ENCODE peak calls at places on chromosomes 12 and 14, in five cellular contexts. S, P, R, B and V are unnamed samples.

GRCh38 chr14:34983148-34983760 is 462 bp downstream of the SRP54 start:
- DNase-seq in S (no peak), R (no peak), B (no peak), P (no peak), V (no peak)

GRCh38 chr12:46915861-46916260 is 90.1 kb upstream of the SLC38A4 start:
- DNase-seq in S (no peak), P (no peak), B (no peak), R (no peak), V (no peak)

GRCh38 chr12:6960291-6961277 is 9.4 kb downstream of the PTPN6 start:
- DNase-seq in P (no peak), S (no peak), R (no peak), B (no peak), V (no peak)

GRCh38 chr14:105286759-105287144 is 14.0 kb downstream of the BRF1 start:
- DNase-seq in P (no peak), S (no peak), R (no peak), B (no peak), V (no peak)

GRCh38 chr12:69341328-69341727 is 6.9 kb upstream of the LYZ start:
- DNase-seq in S (no peak), P (no peak), R (no peak), B (peak; percentile 18), V (no peak)

GRCh38 chr12:51393676-51394545 is 2.7 kb upstream of the GALNT6 start:
- DNase-seq in R (no peak), B (no peak), S (no peak), P (no peak), V (no peak)

GRCh38 chr14:90632868-90633267 is 183.4 kb downstream of the TTC7B start:
- DNase-seq in R (no peak), S (no peak), P (no peak), B (no peak), V (no peak)

GRCh38 chr12:6141048-6141447 is 16.6 kb upstream of the VWF start:
- DNase-seq in P (no peak), R (no peak), B (no peak), S (no peak), V (no peak)

GRCh38 chr12:24109381-24110039 is 160.0 kb upstream of the SOX5 start:
- DNase-seq in R (peak; percentile 17), B (peak; percentile 13), P (no peak), S (peak; percentile 48), V (peak; percentile 37)

GRCh38 chr12:58528266-58528665 is 392.0 kb downstream of the LRIG3 start:
- DNase-seq in S (no peak), P (no peak), B (no peak), R (no peak), V (no peak)

GRCh38 chr14:101028971-101029667 is 125.6 kb upstream of the RTL1 start:
- DNase-seq in R (no peak), B (no peak), P (no peak), S (no peak), V (no peak)

GRCh38 chr12:12735301-12735700 is 18.1 kb downstream of the CDKN1B start:
- DNase-seq in P (no peak), B (no peak), S (no peak), R (no peak), V (no peak)

DNA sequence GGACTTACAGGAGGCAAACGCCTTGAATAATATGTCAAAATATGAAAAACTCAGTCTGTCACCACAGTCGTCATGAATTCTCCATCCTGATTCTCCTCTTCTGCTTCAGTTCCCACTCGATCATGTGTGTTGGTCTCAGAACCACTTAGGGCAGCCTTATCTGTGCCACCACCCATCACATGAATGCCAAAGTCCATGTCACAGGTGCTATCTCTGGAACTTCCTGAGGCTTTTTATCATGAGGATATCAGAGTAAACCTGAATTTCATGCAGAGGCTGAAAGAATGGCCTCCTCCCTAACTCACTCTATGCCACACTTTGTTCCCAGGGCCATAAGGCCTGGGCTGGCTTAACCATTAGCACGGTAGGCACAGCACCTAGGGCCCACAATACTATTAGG is 28.8 kb upstream of the MAP3K9 start:
- DNase-seq in P (no peak), B (no peak), S (no peak), R (no peak), V (no peak)
- TF ChIP-seq JUNB in P (no peak), B (no peak), S (no peak), R (no peak), V (no peak)

DNA sequence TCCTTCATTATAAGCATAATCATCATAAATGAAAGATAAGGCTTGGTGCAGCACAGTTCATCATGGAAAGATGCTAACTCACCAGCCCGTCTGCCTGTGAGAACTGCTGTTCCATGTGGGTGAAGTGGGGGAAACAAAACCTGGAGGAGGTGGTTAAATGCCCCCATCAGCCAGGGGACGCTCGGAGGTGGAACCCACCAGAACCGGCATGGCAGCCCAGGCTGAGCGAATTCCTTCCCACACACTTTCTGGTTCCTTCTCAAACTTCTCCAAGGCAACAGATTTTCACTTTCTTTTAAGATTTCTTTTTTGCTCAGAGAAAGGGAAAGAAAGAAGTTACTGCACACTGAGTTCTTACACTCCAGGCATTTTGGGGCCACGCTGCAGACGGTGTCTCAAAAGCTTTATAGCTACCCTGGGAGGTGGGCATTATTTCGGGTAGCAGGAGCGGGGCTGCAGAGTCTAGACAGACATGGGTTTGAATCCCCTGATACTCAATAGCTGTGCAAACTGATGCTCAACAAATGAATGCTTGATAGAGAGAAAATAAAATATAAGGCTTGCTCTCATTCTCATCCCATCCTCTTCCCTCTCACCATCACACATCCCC is 190.7 kb downstream of the BCL11B start:
- DNase-seq in S (no peak), R (no peak), B (no peak), P (no peak), V (no peak)
- TF ChIP-seq JUNB in S (no peak), R (no peak), B (no peak), P (no peak), V (no peak)

GRCh38 chr12:123939716-123940626 is 32.7 kb downstream of the CCDC92 start:
- DNase-seq in S (no peak), R (no peak), P (no peak), B (no peak), V (no peak)

GRCh38 chr12:123940627-123940966 is 32.0 kb downstream of the CCDC92 start:
- DNase-seq in P (no peak), S (no peak), B (no peak), R (no peak), V (no peak)

GRCh38 chr12:123936956-123937706 is 35.5 kb downstream of the CCDC92 start:
- DNase-seq in B (no peak), S (no peak), P (no peak), R (no peak), V (no peak)

GRCh38 chr12:123937707-123938600 is 34.7 kb downstream of the CCDC92 start:
- DNase-seq in S (no peak), R (no peak), B (no peak), P (no peak), V (no peak)

DNA sequence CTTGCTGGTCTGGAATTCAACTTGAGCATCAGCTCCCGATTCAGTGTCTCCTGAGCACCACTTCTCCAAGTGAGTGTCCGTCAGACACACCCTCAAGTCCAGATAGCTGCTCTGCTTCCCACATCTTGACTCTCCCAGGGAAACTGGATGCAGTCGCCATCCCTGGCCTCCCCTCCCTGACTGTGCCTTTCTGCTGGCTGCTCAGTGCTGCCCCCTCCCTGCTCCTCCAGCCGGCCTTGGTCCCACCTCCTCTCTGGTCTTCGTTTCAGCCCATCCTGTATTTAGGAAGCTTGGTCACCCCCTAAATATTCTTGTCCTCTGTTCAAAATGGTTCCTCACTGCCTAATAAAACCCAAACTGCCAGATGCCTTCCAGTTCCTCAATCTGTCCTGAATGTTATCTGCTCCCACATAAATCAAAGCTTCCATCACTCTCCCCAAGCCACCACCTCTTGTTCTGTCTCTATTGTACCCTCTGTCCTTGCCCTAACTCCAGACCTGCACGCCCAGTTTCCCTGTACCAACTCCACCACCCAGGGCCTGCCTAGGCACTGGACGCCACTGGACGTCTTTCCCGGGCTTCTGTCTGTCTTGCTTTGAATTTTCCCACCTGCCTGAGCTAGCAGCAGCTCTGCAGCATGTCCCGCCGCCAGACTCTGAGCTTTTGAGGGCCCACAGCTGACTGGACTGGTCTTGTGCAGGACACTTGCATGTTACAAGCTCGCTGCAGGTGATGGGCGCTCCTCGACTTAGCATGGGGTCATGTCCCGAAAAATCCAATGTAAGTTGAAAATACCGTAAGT is 33.8 kb downstream of the CCDC92 start:
- DNase-seq in B (peak; percentile 55), S (peak; percentile 70), P (peak; percentile 18), R (no peak), V (no peak)
- TF ChIP-seq JUNB in B (no peak), S (no peak), P (no peak), R (no peak), V (no peak)

GRCh38 chr12:19382111-19382526 is 57.2 kb upstream of the AEBP2 start:
- DNase-seq in P (peak; percentile 87), B (no peak), R (peak; percentile 9), S (peak; percentile 57), V (peak; percentile 46)
- TF ChIP-seq JUNB in P (no peak), B (no peak), R (no peak), S (no peak), V (peak; percentile 60)

DNA sequence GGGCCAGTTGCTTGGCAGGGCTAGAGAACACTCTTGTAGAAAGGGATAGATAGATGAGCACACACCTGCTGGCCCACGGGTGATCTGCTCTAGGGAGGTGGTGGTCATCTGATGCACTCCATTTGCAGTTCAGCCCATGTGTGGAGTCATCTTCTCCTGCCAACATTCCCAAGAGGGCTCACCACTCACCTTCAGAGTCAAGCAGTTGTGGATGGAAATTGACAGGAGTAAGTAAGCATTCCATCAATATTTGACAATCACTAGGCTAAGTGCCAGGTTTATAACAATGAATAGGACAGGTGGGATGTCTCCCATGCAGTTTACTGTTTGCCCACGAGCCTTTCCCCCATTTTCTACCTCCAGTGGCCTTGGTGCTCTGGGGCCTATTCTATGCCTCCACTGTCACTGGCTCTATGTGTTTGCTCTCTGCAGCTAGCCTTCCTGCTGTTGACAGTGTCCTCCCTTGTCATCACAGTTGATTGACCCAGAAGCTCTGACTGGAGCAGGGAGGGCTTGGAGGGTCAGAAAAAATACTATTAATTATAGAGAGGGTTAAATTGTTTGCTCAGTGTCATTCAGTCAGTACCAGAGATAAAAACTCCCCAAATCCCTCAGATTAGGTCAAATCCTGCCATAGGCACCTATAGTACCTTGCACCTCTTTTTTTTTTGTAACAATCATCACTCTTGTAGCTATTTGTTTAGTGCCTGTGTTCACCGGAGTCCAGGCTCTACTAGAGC is 134.6 kb upstream of the PZP start:
- DNase-seq in B (no peak), R (peak; percentile 92), P (no peak), S (no peak), V (no peak)
- TF ChIP-seq JUNB in B (no peak), R (no peak), P (no peak), S (no peak), V (no peak)

GRCh38 chr14:36520601-36521525 is 831 bp upstream of the NKX2-1 start:
- DNase-seq in S (peak; percentile 82), P (peak; percentile 64), R (peak; percentile 44), B (peak; percentile 36), V (no peak)
- TF ChIP-seq JUNB in S (no peak), P (no peak), R (no peak), B (no peak), V (no peak)